ENCODE peak calls at places on chromosomes 13 and 19, in nine cellular contexts. One of them, this sample, is unnamed.

GRCh38 chr19:3057275-3057714 is 5.0 kb downstream of the TLE5 start:
- DNase-seq in heart right ventricle: peak; percentile 91
- DNase-seq in CD8-positive, alpha-beta memory T cell: no peak
- DNase-seq in esophagus muscularis mucosa: no peak
- DNase-seq in left ventricle myocardium inferior: peak; percentile 88
- DNase-seq in aorta: peak; percentile 95
- DNase-seq in CD8-positive, alpha-beta T cell: no peak
- DNase-seq in iPS DF 6.9: no peak
- DNase-seq in tibial nerve: peak; percentile 69
- DNase-seq in this sample: peak; percentile 61

GRCh38 chr13:113513761-113514160 is 23.2 kb upstream of the DCUN1D2 start:
- DNase-seq in heart right ventricle: no peak
- DNase-seq in CD8-positive, alpha-beta memory T cell: no peak
- DNase-seq in esophagus muscularis mucosa: no peak
- DNase-seq in left ventricle myocardium inferior: no peak
- DNase-seq in aorta: peak; percentile 25
- DNase-seq in CD8-positive, alpha-beta T cell: no peak
- DNase-seq in iPS DF 6.9: no peak
- DNase-seq in tibial nerve: no peak
- DNase-seq in this sample: no peak

GRCh38 chr19:3852614-3853254 is 16.1 kb downstream of the ZFR2 start:
- DNase-seq in heart right ventricle: no peak
- DNase-seq in CD8-positive, alpha-beta memory T cell: peak; percentile 37
- DNase-seq in esophagus muscularis mucosa: no peak
- DNase-seq in left ventricle myocardium inferior: no peak
- DNase-seq in aorta: no peak
- DNase-seq in CD8-positive, alpha-beta T cell: no peak
- DNase-seq in iPS DF 6.9: no peak
- DNase-seq in tibial nerve: no peak
- DNase-seq in this sample: peak; percentile 41

GRCh38 chr19:41595258-41595889 is 19.4 kb downstream of the CEACAM21 start:
- DNase-seq in heart right ventricle: peak; percentile 31
- DNase-seq in CD8-positive, alpha-beta memory T cell: peak; percentile 48
- DNase-seq in esophagus muscularis mucosa: no peak
- DNase-seq in left ventricle myocardium inferior: peak; percentile 23
- DNase-seq in aorta: no peak
- DNase-seq in CD8-positive, alpha-beta T cell: peak; percentile 26
- DNase-seq in iPS DF 6.9: no peak
- DNase-seq in tibial nerve: peak; percentile 22
- DNase-seq in this sample: peak; percentile 56

GRCh38 chr19:39568604-39569003 is 28.6 kb upstream of the EID2 start:
- DNase-seq in heart right ventricle: no peak
- DNase-seq in CD8-positive, alpha-beta memory T cell: no peak
- DNase-seq in esophagus muscularis mucosa: no peak
- DNase-seq in left ventricle myocardium inferior: no peak
- DNase-seq in aorta: no peak
- DNase-seq in CD8-positive, alpha-beta T cell: no peak
- DNase-seq in iPS DF 6.9: no peak
- DNase-seq in tibial nerve: no peak
- DNase-seq in this sample: no peak

GRCh38 chr13:97276862-97277269 is 54.7 kb downstream of the MBNL2 start:
- DNase-seq in heart right ventricle: no peak
- DNase-seq in CD8-positive, alpha-beta memory T cell: no peak
- DNase-seq in esophagus muscularis mucosa: no peak
- DNase-seq in left ventricle myocardium inferior: no peak
- DNase-seq in aorta: no peak
- DNase-seq in CD8-positive, alpha-beta T cell: no peak
- DNase-seq in iPS DF 6.9: no peak
- DNase-seq in tibial nerve: no peak
- DNase-seq in this sample: no peak

GRCh38 chr19:582497-583197 is 7.0 kb upstream of the HCN2 start:
- DNase-seq in heart right ventricle: no peak
- DNase-seq in CD8-positive, alpha-beta memory T cell: no peak
- DNase-seq in esophagus muscularis mucosa: no peak
- DNase-seq in left ventricle myocardium inferior: no peak
- DNase-seq in aorta: peak; percentile 77
- DNase-seq in CD8-positive, alpha-beta T cell: no peak
- DNase-seq in iPS DF 6.9: no peak
- DNase-seq in tibial nerve: no peak
- DNase-seq in this sample: no peak

GRCh38 chr19:28426902-28427232 is 786.1 kb downstream of the UQCRFS1 start:
- DNase-seq in heart right ventricle: no peak
- DNase-seq in CD8-positive, alpha-beta memory T cell: no peak
- DNase-seq in esophagus muscularis mucosa: no peak
- DNase-seq in left ventricle myocardium inferior: no peak
- DNase-seq in aorta: no peak
- DNase-seq in CD8-positive, alpha-beta T cell: no peak
- DNase-seq in iPS DF 6.9: no peak
- DNase-seq in tibial nerve: no peak
- DNase-seq in this sample: no peak

GRCh38 chr13:27211771-27212364 is 39.5 kb upstream of the RPL21 start:
- DNase-seq in heart right ventricle: no peak
- DNase-seq in CD8-positive, alpha-beta memory T cell: no peak
- DNase-seq in esophagus muscularis mucosa: no peak
- DNase-seq in left ventricle myocardium inferior: no peak
- DNase-seq in aorta: no peak
- DNase-seq in CD8-positive, alpha-beta T cell: no peak
- DNase-seq in iPS DF 6.9: no peak
- DNase-seq in tibial nerve: no peak
- DNase-seq in this sample: no peak

GRCh38 chr19:12202250-12202649 is 39.4 kb downstream of the ZNF136 start:
- DNase-seq in heart right ventricle: peak; percentile 29
- DNase-seq in CD8-positive, alpha-beta memory T cell: peak; percentile 31
- DNase-seq in esophagus muscularis mucosa: no peak
- DNase-seq in left ventricle myocardium inferior: peak; percentile 18
- DNase-seq in aorta: no peak
- DNase-seq in CD8-positive, alpha-beta T cell: peak; percentile 28
- DNase-seq in iPS DF 6.9: no peak
- DNase-seq in tibial nerve: no peak
- DNase-seq in this sample: peak; percentile 61

GRCh38 chr13:51179432-51179971 is 42.7 kb upstream of the FAM124A start:
- DNase-seq in heart right ventricle: no peak
- DNase-seq in CD8-positive, alpha-beta memory T cell: no peak
- DNase-seq in esophagus muscularis mucosa: no peak
- DNase-seq in left ventricle myocardium inferior: no peak
- DNase-seq in aorta: no peak
- DNase-seq in CD8-positive, alpha-beta T cell: no peak
- DNase-seq in iPS DF 6.9: no peak
- DNase-seq in tibial nerve: no peak
- DNase-seq in this sample: no peak

GRCh38 chr13:51913421-51914136 is 51.8 kb downstream of the CCDC70 start:
- DNase-seq in heart right ventricle: no peak
- DNase-seq in CD8-positive, alpha-beta memory T cell: no peak
- DNase-seq in esophagus muscularis mucosa: no peak
- DNase-seq in left ventricle myocardium inferior: no peak
- DNase-seq in aorta: no peak
- DNase-seq in CD8-positive, alpha-beta T cell: no peak
- DNase-seq in iPS DF 6.9: no peak
- DNase-seq in tibial nerve: no peak
- DNase-seq in this sample: no peak

GRCh38 chr13:40586886-40587285 is 79.6 kb downstream of the FOXO1 start:
- DNase-seq in heart right ventricle: no peak
- DNase-seq in CD8-positive, alpha-beta memory T cell: no peak
- DNase-seq in esophagus muscularis mucosa: no peak
- DNase-seq in left ventricle myocardium inferior: no peak
- DNase-seq in aorta: no peak
- DNase-seq in CD8-positive, alpha-beta T cell: no peak
- DNase-seq in iPS DF 6.9: no peak
- DNase-seq in tibial nerve: no peak
- DNase-seq in this sample: no peak

GRCh38 chr13:40588101-40588500 is 78.3 kb downstream of the FOXO1 start:
- DNase-seq in heart right ventricle: no peak
- DNase-seq in CD8-positive, alpha-beta memory T cell: no peak
- DNase-seq in esophagus muscularis mucosa: peak; percentile 42
- DNase-seq in left ventricle myocardium inferior: no peak
- DNase-seq in aorta: no peak
- DNase-seq in CD8-positive, alpha-beta T cell: no peak
- DNase-seq in iPS DF 6.9: no peak
- DNase-seq in tibial nerve: no peak
- DNase-seq in this sample: no peak

GRCh38 chr13:40582531-40582930 is 83.9 kb downstream of the FOXO1 start:
- DNase-seq in heart right ventricle: no peak
- DNase-seq in CD8-positive, alpha-beta memory T cell: no peak
- DNase-seq in esophagus muscularis mucosa: no peak
- DNase-seq in left ventricle myocardium inferior: no peak
- DNase-seq in aorta: no peak
- DNase-seq in CD8-positive, alpha-beta T cell: no peak
- DNase-seq in iPS DF 6.9: no peak
- DNase-seq in tibial nerve: no peak
- DNase-seq in this sample: no peak

GRCh38 chr13:40583738-40584137 is 82.7 kb downstream of the FOXO1 start:
- DNase-seq in heart right ventricle: no peak
- DNase-seq in CD8-positive, alpha-beta memory T cell: no peak
- DNase-seq in esophagus muscularis mucosa: peak; percentile 19
- DNase-seq in left ventricle myocardium inferior: no peak
- DNase-seq in aorta: no peak
- DNase-seq in CD8-positive, alpha-beta T cell: no peak
- DNase-seq in iPS DF 6.9: no peak
- DNase-seq in tibial nerve: no peak
- DNase-seq in this sample: no peak

DNA sequence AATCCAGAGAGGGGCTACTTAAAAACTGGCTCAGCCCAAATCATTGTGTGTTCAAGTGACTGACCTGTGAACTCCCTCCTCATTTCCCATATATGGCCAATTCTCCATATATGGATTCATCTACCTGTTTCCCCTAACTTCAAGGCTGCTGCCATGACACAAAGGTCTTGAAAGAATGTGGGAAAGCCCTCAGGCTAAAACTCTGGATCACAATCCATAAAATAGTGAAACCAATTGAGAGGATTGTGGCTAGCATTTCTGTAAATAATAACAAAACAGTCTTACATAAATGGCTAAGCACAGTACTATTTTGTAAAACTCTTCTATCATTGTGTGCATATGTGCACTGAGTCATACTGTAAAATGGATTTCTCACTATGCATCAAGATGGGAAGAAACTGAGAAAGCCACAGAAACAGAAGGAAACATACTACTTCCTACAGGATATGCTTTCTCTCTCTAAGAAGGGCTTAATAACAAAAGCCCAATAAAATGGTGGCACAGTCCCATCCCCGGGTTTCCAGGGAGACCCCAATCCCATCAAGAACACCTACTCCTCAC is 80.5 kb downstream of the FOXO1 start:
- DNase-seq in heart right ventricle: no peak
- DNase-seq in CD8-positive, alpha-beta memory T cell: no peak
- DNase-seq in esophagus muscularis mucosa: peak; percentile 29
- DNase-seq in left ventricle myocardium inferior: no peak
- DNase-seq in aorta: no peak
- DNase-seq in CD8-positive, alpha-beta T cell: no peak
- DNase-seq in iPS DF 6.9: no peak
- DNase-seq in tibial nerve: no peak
- DNase-seq in this sample: no peak
- H3K4me1 ChIP-seq in heart right ventricle: peaks cover 72% of the 10 kb centered on the region
- H3K4me1 ChIP-seq in CD8-positive, alpha-beta memory T cell: peaks cover 76% of the 10 kb centered on the region
- H3K4me1 ChIP-seq in esophagus muscularis mucosa: peaks cover 64% of the 10 kb centered on the region
- H3K4me1 ChIP-seq in left ventricle myocardium inferior: peaks cover 77% of the 10 kb centered on the region
- H3K4me1 ChIP-seq in aorta: peaks cover 6% of the 10 kb centered on the region
- H3K4me1 ChIP-seq in CD8-positive, alpha-beta T cell: peaks cover 81% of the 10 kb centered on the region
- H3K4me1 ChIP-seq in iPS DF 6.9: peaks cover 1% of the 10 kb centered on the region
- H3K4me1 ChIP-seq in tibial nerve: peaks cover 54% of the 10 kb centered on the region
- H3K4me1 ChIP-seq in this sample: peaks cover 4% of the 10 kb centered on the region

GRCh38 chr13:67934615-67935330 is 704.6 kb upstream of the PCDH9 start:
- DNase-seq in heart right ventricle: no peak
- DNase-seq in CD8-positive, alpha-beta memory T cell: no peak
- DNase-seq in esophagus muscularis mucosa: no peak
- DNase-seq in left ventricle myocardium inferior: no peak
- DNase-seq in aorta: no peak
- DNase-seq in CD8-positive, alpha-beta T cell: no peak
- DNase-seq in iPS DF 6.9: no peak
- DNase-seq in tibial nerve: no peak
- DNase-seq in this sample: no peak
- H3K4me1 ChIP-seq in heart right ventricle: no peaks in the 10 kb centered on the region
- H3K4me1 ChIP-seq in CD8-positive, alpha-beta memory T cell: no peaks in the 10 kb centered on the region
- H3K4me1 ChIP-seq in esophagus muscularis mucosa: no peaks in the 10 kb centered on the region
- H3K4me1 ChIP-seq in left ventricle myocardium inferior: no peaks in the 10 kb centered on the region
- H3K4me1 ChIP-seq in aorta: no peaks in the 10 kb centered on the region
- H3K4me1 ChIP-seq in CD8-positive, alpha-beta T cell: no peaks in the 10 kb centered on the region
- H3K4me1 ChIP-seq in iPS DF 6.9: no peaks in the 10 kb centered on the region
- H3K4me1 ChIP-seq in tibial nerve: no peaks in the 10 kb centered on the region
- H3K4me1 ChIP-seq in this sample: no peaks in the 10 kb centered on the region

DNA sequence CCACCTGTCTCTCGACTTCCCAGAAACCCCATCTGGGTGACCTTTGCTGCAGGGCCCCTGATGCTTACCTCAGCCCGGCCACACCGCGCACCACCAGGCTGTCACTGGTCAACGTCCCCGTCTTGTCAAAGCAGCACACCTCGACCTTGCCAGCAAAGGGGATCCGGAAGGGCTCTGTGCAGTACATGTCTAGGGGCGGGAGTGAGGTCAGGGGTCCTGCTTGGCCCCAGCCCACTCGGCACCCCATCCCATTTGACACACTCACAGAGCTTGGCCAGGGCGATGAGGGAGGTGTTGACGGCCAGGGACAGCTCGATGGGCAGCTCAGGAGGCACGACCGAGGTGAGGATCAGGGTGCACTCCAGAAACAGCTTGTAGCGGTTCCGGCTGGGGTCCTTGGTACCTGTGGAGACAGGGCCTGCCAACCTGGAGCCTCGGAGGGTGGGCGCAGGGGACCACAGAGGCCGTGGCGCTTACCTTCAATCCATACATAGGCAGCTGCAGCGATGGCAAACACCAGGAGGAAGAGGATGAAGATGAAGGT is 8.4 kb downstream of the ATP13A1 start:
- DNase-seq in heart right ventricle: no peak
- DNase-seq in CD8-positive, alpha-beta memory T cell: no peak
- DNase-seq in esophagus muscularis mucosa: no peak
- DNase-seq in left ventricle myocardium inferior: no peak
- DNase-seq in aorta: no peak
- DNase-seq in CD8-positive, alpha-beta T cell: no peak
- DNase-seq in iPS DF 6.9: no peak
- DNase-seq in tibial nerve: no peak
- DNase-seq in this sample: no peak
- H3K4me1 ChIP-seq in heart right ventricle: no peaks in the 10 kb centered on the region
- H3K4me1 ChIP-seq in CD8-positive, alpha-beta memory T cell: no peaks in the 10 kb centered on the region
- H3K4me1 ChIP-seq in esophagus muscularis mucosa: peaks cover 5% of the 10 kb centered on the region
- H3K4me1 ChIP-seq in left ventricle myocardium inferior: peaks cover 14% of the 10 kb centered on the region
- H3K4me1 ChIP-seq in aorta: no peaks in the 10 kb centered on the region
- H3K4me1 ChIP-seq in CD8-positive, alpha-beta T cell: no peaks in the 10 kb centered on the region
- H3K4me1 ChIP-seq in iPS DF 6.9: no peaks in the 10 kb centered on the region
- H3K4me1 ChIP-seq in tibial nerve: no peaks in the 10 kb centered on the region
- H3K4me1 ChIP-seq in this sample: no peaks in the 10 kb centered on the region

DNA sequence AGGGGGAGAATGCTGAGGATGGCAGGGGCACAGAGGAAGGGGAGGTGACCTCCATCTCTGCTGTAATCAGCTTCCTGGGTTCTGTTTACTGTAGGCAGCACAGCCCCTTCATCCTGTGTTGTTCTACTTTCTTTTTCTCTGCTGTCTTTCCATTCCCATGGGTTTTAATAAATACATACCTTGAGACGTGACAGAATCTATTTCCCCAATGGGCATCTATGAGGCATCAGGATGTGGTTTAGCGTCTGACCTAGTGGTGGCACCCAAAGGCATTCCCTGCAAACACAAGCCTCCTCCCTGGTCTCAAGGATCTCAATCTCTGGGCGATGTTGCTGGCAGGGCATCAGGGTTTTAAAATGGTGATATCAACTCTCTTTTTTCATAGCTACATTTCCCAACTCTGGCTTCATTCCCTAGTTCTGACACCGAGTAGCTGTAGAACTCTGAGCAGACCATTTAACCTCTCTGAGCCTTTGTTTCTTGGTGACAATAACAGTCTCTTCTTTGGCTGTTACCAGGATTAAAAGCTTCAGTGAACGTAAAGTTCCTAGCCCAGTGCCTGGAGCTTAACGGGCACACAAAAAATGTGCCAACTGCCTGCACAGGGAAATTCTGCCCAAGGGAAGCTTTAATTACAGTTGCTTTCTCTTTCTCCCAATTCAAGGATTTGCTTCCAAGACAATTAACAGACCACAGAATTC is 60.9 kb downstream of the ALOX5AP start:
- DNase-seq in heart right ventricle: no peak
- DNase-seq in CD8-positive, alpha-beta memory T cell: no peak
- DNase-seq in esophagus muscularis mucosa: no peak
- DNase-seq in left ventricle myocardium inferior: no peak
- DNase-seq in aorta: no peak
- DNase-seq in CD8-positive, alpha-beta T cell: no peak
- DNase-seq in iPS DF 6.9: no peak
- DNase-seq in tibial nerve: no peak
- DNase-seq in this sample: no peak
- H3K4me1 ChIP-seq in heart right ventricle: peaks cover 7% of the 10 kb centered on the region
- H3K4me1 ChIP-seq in CD8-positive, alpha-beta memory T cell: peaks cover 12% of the 10 kb centered on the region
- H3K4me1 ChIP-seq in esophagus muscularis mucosa: peaks cover 36% of the 10 kb centered on the region
- H3K4me1 ChIP-seq in left ventricle myocardium inferior: peaks cover 22% of the 10 kb centered on the region
- H3K4me1 ChIP-seq in aorta: no peaks in the 10 kb centered on the region
- H3K4me1 ChIP-seq in CD8-positive, alpha-beta T cell: peaks cover 4% of the 10 kb centered on the region
- H3K4me1 ChIP-seq in iPS DF 6.9: no peaks in the 10 kb centered on the region
- H3K4me1 ChIP-seq in tibial nerve: peaks cover 4% of the 10 kb centered on the region
- H3K4me1 ChIP-seq in this sample: no peaks in the 10 kb centered on the region

This sample was measured in colonic mucosa.